ENCODE peak calls at places on chromosome 17, in four cellular contexts. K, G, P and Z are unnamed samples.

GRCh38 chr17:36942631-36943125 is 5.4 kb downstream of the LHX1 start:
- DNase-seq in G (no peak), K (no peak), P (no peak), Z (no peak)

GRCh38 chr17:8072727-8073461 is 14.6 kb downstream of the ALOX12B start:
- DNase-seq in P (no peak), G (no peak), K (no peak), Z (no peak)

GRCh38 chr17:79702550-79703236 is 28.1 kb upstream of the ENPP7 start:
- DNase-seq in G (no peak), P (no peak), K (no peak), Z (no peak)

GRCh38 chr17:4444782-4445473 is 11.2 kb downstream of the SPNS3 start:
- DNase-seq in G (peak), P (no peak), K (peak), Z (peak)

GRCh38 chr17:65856865-65857264 is 295.4 kb upstream of the AXIN2 start:
- DNase-seq in K (no peak), G (no peak), P (no peak), Z (no peak)

GRCh38 chr17:17508641-17509591 is 12.7 kb upstream of the RASD1 start:
- DNase-seq in G (peak), K (no peak), P (no peak), Z (peak)

GRCh38 chr17:78852709-78853111 is 12.1 kb upstream of the USP36 start:
- DNase-seq in K (no peak), G (peak), P (no peak), Z (no peak)

GRCh38 chr17:81254955-81255717 is 16.0 kb downstream of the NDUFAF8 start:
- DNase-seq in G (peak), P (peak), K (peak), Z (peak)

GRCh38 chr17:45732926-45733505 is 51.1 kb upstream of the CRHR1 start:
- DNase-seq in G (no peak), P (no peak), K (peak), Z (no peak)

GRCh38 chr17:79433396-79433795 is 177.5 kb downstream of the RBFOX3 start:
- DNase-seq in P (no peak), K (no peak), G (no peak), Z (no peak)

GRCh38 chr17:1471931-1472727 is 16.1 kb upstream of the CRK start:
- DNase-seq in K (no peak), G (no peak), P (no peak), Z (peak)

GRCh38 chr17:1629647-1630310 is 1.1 kb upstream of the SLC43A2 start:
- DNase-seq in G (peak), K (peak), P (no peak), Z (peak)

GRCh38 chr17:49106366-49107210 is 26.0 kb upstream of the B4GALNT2 start:
- DNase-seq in K (no peak), G (no peak), P (no peak), Z (no peak)

GRCh38 chr17:28925912-28926365 is 23.1 kb upstream of the DHRS13 start:
- DNase-seq in K (no peak), G (no peak), P (peak), Z (no peak)

GRCh38 chr17:40019140-40019991 is 4.1 kb downstream of the CSF3 start:
- DNase-seq in K (no peak), P (peak), G (peak), Z (no peak)

GRCh38 chr17:64536913-64537312 is 30.1 kb downstream of the CEP95 start:
- DNase-seq in P (no peak), K (no peak), G (no peak), Z (no peak)

GRCh38 chr17:75487351-75488070 is 27.8 kb downstream of the CASKIN2 start:
- DNase-seq in P (no peak), G (peak), K (peak), Z (peak)

GRCh38 chr17:50550661-50551432 is 3.9 kb downstream of the SPATA20 start:
- DNase-seq in P (no peak), G (peak), K (peak), Z (peak)

GRCh38 chr17:40522961-40523310 is 21.5 kb upstream of the TNS4 start:
- DNase-seq in P (no peak), K (no peak), G (no peak), Z (no peak)

GRCh38 chr17:59493867-59494266 is 71.5 kb upstream of the DHX40 start:
- DNase-seq in K (no peak), P (no peak), G (no peak), Z (no peak)

GRCh38 chr17:5759501-5759925 is 175.2 kb upstream of the NLRP1 start:
- DNase-seq in G (no peak), K (no peak), P (peak), Z (no peak)

GRCh38 chr17:60354223-60354622 is 37.7 kb downstream of the USP32 start:
- DNase-seq in G (no peak), P (peak), K (no peak), Z (no peak)

GRCh38 chr17:63497708-63498483 is 21.0 kb downstream of the ACE start:
- DNase-seq in K (no peak), G (no peak), P (no peak), Z (no peak)

GRCh38 chr17:57312242-57312641 is 55.9 kb downstream of the MSI2 start:
- DNase-seq in G (no peak), K (no peak), P (no peak), Z (no peak)

GRCh38 chr17:62033317-62033716 is 31.8 kb downstream of the MED13 start:
- DNase-seq in K (no peak), P (no peak), G (no peak), Z (no peak)

GRCh38 chr17:2181206-2181983 is 122.2 kb downstream of the SMG6 start:
- DNase-seq in K (peak), G (peak), P (no peak), Z (no peak)

GRCh38 chr17:80008383-80008840 is 27.3 kb downstream of the TBC1D16 start:
- DNase-seq in P (peak), K (peak), G (peak), Z (peak)

GRCh38 chr17:55830699-55831098 is 79.8 kb downstream of the PCTP start:
- DNase-seq in P (no peak), K (no peak), G (no peak), Z (no peak)

GRCh38 chr17:16243811-16244567 is 27.0 kb downstream of the PIGL start:
- DNase-seq in K (no peak), G (no peak), P (no peak), Z (no peak)

GRCh38 chr17:76716834-76717205 is 6.1 kb upstream of the MXRA7 start:
- DNase-seq in P (no peak), G (peak), K (no peak), Z (no peak)

GRCh38 chr17:78023042-78023441 is 64.5 kb downstream of the TNRC6C start:
- DNase-seq in K (no peak), G (no peak), P (no peak), Z (no peak)

GRCh38 chr17:8944748-8945147 is 20.8 kb downstream of the PIK3R5 start:
- DNase-seq in P (no peak), G (no peak), K (no peak), Z (no peak)

GRCh38 chr17:38868095-38868967 is 1.5 kb upstream of the LASP1 start:
- DNase-seq in G (peak), P (no peak), K (peak), Z (no peak)

GRCh38 chr17:38868968-38869646 is 751 bp upstream of the LASP1 start:
- DNase-seq in K (peak), P (peak), G (peak), Z (peak)

GRCh38 chr17:38864636-38865398 is 5.0 kb upstream of the LASP1 start:
- DNase-seq in K (no peak), G (no peak), P (no peak), Z (no peak)

GRCh38 chr17:38869647-38870258 is at the start of gene LASP1:
- DNase-seq in K (peak), G (peak), P (peak), Z (peak)

DNA sequence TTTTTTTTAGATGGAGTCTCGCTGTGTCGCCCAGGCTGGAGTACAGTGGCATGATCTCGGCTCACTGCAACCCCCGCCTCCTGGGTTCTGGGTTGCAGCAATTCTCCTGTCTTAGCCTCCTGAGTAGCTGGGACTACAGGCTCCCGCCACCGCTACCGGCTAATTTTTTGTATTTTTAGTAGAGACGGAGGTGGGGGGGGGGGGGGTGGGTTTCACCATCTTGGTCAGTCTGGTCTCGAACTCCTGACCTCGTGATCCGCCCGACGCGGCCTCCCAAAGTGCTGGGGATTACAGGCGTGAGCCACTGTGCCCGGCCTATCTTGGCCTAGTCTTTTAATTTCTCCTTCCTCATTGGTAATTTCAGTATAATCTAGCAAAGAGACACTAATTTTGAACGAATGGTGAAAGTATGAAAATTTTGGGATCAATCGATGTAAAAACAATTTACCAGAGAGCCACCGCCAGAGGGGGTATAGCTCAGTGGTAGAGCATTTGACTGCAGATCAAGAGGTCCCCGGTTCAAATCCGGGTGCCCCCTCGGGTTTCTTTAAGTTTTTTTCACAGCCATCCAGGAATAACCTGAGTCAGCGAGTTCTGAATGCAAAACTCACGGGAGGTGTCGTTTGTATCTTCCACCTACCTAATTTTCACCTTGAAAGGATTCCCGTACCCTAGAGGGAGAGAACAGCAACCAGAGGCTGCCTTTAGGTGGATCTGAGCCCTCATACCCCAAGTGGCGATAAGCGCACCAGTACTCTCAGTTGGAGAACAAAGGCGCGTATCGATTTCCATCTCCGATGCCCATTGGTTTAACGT is 2.5 kb upstream of the LASP1 start:
- DNase-seq in P (no peak), G (no peak), K (no peak), Z (peak)
- TF ChIP-seq CTCF in P (no peak), G (no peak), K (peak), Z (peak)

GRCh38 chr17:42577140-42577531 is 393 bp downstream of the PSMC3IP start:
- DNase-seq in G (no peak), P (no peak), K (peak), Z (no peak)

GRCh38 chr17:42581744-42582270 is 4.3 kb upstream of the PSMC3IP start:
- DNase-seq in G (no peak), K (no peak), P (no peak), Z (no peak)

GRCh38 chr17:42578282-42578869 is 847 bp upstream of the PSMC3IP start:
- DNase-seq in G (peak), K (peak), P (peak), Z (peak)

GRCh38 chr17:42577532-42578281 is at the start of gene PSMC3IP:
- DNase-seq in K (peak), G (peak), P (peak), Z (peak)

DNA sequence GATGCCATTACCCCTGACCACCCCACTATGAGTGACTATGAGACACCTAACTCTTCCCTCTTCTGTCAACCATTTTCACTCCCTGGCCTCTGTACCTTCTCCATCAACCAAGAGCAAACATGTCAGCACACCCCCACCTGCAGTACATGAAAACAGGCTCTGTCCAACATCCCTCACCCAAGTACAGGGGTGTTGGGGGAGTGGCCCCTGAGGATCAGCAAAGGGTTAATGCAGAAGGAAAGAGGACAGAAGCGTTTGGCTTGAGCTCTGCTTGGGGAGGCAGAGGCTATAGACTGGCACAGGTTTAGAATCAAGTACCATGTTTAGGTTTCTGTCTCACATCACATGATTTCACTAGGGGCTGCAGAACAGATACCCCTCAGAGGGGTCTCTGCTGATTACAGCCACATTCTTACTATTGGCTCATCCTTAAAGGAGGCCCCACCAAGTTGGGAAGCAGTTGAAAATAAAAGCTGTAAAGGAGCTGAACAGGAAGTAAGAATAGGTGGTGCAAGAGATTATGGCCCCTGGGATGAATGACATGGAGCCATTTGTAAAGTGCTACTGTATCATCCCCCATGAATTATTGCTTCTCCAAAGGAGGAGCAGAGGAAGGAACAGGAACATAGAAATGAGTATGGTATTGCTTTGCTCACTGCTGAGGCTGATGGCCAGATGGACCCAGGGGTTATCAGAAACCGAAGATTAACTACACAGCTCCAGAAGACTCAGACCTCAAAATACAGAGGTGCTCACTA is 2.4 kb upstream of the PSMC3IP start:
- DNase-seq in G (no peak), K (no peak), P (no peak), Z (no peak)
- H3K27ac ChIP-seq in G (no peak), K (no peak), P (peak), Z (no peak)

DNA sequence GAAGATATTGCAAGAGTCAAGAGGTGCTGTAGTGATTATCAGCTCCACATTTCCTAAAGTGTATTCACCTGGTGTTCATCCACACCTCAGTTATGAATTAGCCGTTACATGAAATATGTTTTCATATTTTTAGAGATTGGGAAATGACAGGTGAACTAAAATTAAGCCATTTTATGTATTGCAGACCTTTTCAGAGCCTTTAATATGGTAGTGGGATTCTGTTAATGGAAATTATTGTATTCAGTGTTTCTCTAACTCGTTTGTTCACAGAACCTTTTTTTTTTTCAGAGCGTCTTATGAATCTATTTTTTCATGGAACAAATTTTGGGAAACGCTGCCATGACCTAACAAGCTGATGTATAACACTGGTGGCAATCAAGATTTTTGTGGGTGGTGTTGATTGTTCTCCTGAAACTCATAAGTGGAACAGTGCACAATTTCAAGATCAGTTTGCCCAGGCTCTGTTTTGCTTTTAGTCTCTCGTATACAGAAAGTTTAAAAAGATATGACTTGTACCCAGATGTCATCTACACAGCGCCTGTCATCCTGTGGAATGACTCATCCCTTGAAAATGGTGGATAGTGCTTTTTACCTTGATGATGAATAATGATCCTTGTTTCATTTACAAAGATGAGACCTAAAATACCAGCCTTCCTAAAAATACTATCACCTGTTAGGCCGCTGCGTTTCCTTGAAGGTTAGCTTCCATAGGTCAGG is 88.8 kb downstream of the ARHGAP44 start:
- DNase-seq in K (no peak), G (no peak), P (no peak), Z (no peak)
- TF ChIP-seq CTCF in K (no peak), G (no peak), P (no peak), Z (no peak)

DNA sequence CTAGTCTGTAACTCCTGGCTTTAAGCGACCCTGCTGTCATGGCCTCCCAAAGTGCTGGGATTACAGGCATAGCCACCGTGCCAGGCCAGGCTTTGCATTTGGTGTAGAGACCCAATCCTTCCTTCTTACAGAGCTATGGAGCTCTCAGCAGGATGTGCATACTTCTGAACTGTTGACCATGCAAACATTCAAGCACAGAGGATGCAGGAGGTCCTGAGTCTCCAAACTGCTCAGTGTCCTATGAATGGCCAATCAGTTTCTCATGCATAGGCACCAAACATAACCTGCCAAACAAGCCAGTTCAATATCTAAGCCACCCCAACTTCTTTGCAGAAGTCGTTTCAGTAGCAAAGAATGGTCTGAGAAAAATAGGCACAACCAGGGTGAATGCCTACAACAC is 40.0 kb upstream of the NF1 start:
- DNase-seq in P (no peak), K (no peak), G (no peak), Z (no peak)
- H3K27ac ChIP-seq in P (no peak), K (no peak), G (no peak), Z (no peak)

DNA sequence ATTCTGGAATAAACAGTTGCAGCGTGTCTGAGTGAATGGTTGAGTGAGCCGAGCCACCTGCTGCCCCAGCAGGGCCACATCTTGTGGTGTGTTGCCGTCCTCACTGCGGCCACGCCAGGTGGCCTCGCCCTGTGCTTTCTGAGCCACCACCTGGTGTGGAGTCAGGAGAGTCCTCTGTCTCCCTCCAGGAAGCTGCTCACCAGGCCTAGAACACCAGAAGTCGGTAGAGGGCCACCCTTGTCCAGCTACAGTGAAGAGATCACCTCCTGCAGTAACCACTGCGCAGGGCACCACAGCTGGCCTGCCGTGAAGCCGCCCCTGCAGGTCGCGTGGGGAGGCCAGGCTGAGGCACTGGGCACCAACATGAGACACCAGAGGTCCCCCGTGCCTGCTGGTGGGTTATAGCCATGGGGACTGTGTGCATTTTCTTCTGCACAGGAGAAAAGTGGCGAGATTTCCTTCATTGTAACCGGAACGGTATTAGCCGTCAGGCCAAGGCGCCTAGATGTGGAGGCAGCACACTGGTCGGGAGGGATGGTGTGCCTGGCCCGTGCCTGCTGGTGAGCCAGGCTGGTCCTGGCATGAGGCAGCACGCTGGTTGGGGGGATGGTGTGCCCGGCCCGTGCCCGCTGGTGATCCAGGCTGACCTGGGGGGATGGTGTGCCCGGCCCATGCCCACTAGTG is 28.9 kb upstream of the FOXK2 start:
- DNase-seq in P (no peak), G (no peak), K (no peak), Z (no peak)
- TF ChIP-seq CTCF in P (no peak), G (no peak), K (no peak), Z (no peak)

GRCh38 chr17:82525712-82526111 is 6.2 kb downstream of the FOXK2 start:
- DNase-seq in G (no peak), K (no peak), P (no peak), Z (no peak)
- H3K27ac ChIP-seq in G (peak), K (no peak), P (no peak), Z (peak)

GRCh38 chr17:73459980-73460379 is 148.2 kb upstream of the CDC42EP4 start:
- DNase-seq in G (no peak), P (no peak), K (no peak), Z (no peak)
- TF ChIP-seq CTCF in G (no peak), P (no peak), K (no peak), Z (no peak)